ENCODE peak calls at places on chromosomes 16 and 17, in seven cellular contexts. One of them, this sample, is unnamed.

GRCh38 chr16:57530104-57530522 is 6.3 kb downstream of the CCDC102A start:
- DNase-seq in HuH-7.5: no peak
- DNase-seq in OCI-LY7: peak
- DNase-seq in HCT116: no peak
- DNase-seq in left ventricle myocardium inferior: peak
- DNase-seq in activated naive CD8-positive, alpha-beta T cell treated with anti-CD3 and anti-CD28 coated beads, Interleukin-2, amount 50 U/mL, for 24 hours: peak
- DNase-seq in activated CD4-positive, alpha-beta T cell treated with anti-CD3 and anti-CD28 coated beads, Interleukin-2, amount 50 U/mL, for 1 hour: peak
- DNase-seq in this sample: peak

GRCh38 chr16:56662357-56663354 is 4.9 kb downstream of the MT1F start:
- DNase-seq in HuH-7.5: no peak
- DNase-seq in OCI-LY7: no peak
- DNase-seq in HCT116: no peak
- DNase-seq in left ventricle myocardium inferior: no peak
- DNase-seq in activated naive CD8-positive, alpha-beta T cell treated with anti-CD3 and anti-CD28 coated beads, Interleukin-2, amount 50 U/mL, for 24 hours: peak
- DNase-seq in activated CD4-positive, alpha-beta T cell treated with anti-CD3 and anti-CD28 coated beads, Interleukin-2, amount 50 U/mL, for 1 hour: no peak
- DNase-seq in this sample: no peak

GRCh38 chr16:22948058-22948602 is 134.2 kb downstream of the HS3ST2 start:
- DNase-seq in HuH-7.5: no peak
- DNase-seq in OCI-LY7: no peak
- DNase-seq in HCT116: no peak
- DNase-seq in left ventricle myocardium inferior: no peak
- DNase-seq in activated naive CD8-positive, alpha-beta T cell treated with anti-CD3 and anti-CD28 coated beads, Interleukin-2, amount 50 U/mL, for 24 hours: no peak
- DNase-seq in activated CD4-positive, alpha-beta T cell treated with anti-CD3 and anti-CD28 coated beads, Interleukin-2, amount 50 U/mL, for 1 hour: no peak
- DNase-seq in this sample: no peak

GRCh38 chr17:62321451-62321850 is 58.9 kb upstream of the EFCAB3 start:
- DNase-seq in HuH-7.5: no peak
- DNase-seq in OCI-LY7: no peak
- DNase-seq in HCT116: no peak
- DNase-seq in left ventricle myocardium inferior: no peak
- DNase-seq in activated naive CD8-positive, alpha-beta T cell treated with anti-CD3 and anti-CD28 coated beads, Interleukin-2, amount 50 U/mL, for 24 hours: no peak
- DNase-seq in activated CD4-positive, alpha-beta T cell treated with anti-CD3 and anti-CD28 coated beads, Interleukin-2, amount 50 U/mL, for 1 hour: no peak
- DNase-seq in this sample: no peak

GRCh38 chr17:79946352-79947231 is 89.1 kb downstream of the TBC1D16 start:
- DNase-seq in HuH-7.5: no peak
- DNase-seq in OCI-LY7: no peak
- DNase-seq in HCT116: no peak
- DNase-seq in left ventricle myocardium inferior: peak
- DNase-seq in activated naive CD8-positive, alpha-beta T cell treated with anti-CD3 and anti-CD28 coated beads, Interleukin-2, amount 50 U/mL, for 24 hours: no peak
- DNase-seq in activated CD4-positive, alpha-beta T cell treated with anti-CD3 and anti-CD28 coated beads, Interleukin-2, amount 50 U/mL, for 1 hour: no peak
- DNase-seq in this sample: no peak

GRCh38 chr17:80935526-80935925 is 56.1 kb upstream of the CHMP6 start:
- DNase-seq in HuH-7.5: no peak
- DNase-seq in OCI-LY7: no peak
- DNase-seq in HCT116: no peak
- DNase-seq in left ventricle myocardium inferior: no peak
- DNase-seq in activated naive CD8-positive, alpha-beta T cell treated with anti-CD3 and anti-CD28 coated beads, Interleukin-2, amount 50 U/mL, for 24 hours: no peak
- DNase-seq in activated CD4-positive, alpha-beta T cell treated with anti-CD3 and anti-CD28 coated beads, Interleukin-2, amount 50 U/mL, for 1 hour: no peak
- DNase-seq in this sample: no peak

GRCh38 chr17:76714336-76714735 is 3.6 kb upstream of the MXRA7 start:
- DNase-seq in HuH-7.5: no peak
- DNase-seq in OCI-LY7: no peak
- DNase-seq in HCT116: no peak
- DNase-seq in left ventricle myocardium inferior: no peak
- DNase-seq in activated naive CD8-positive, alpha-beta T cell treated with anti-CD3 and anti-CD28 coated beads, Interleukin-2, amount 50 U/mL, for 24 hours: no peak
- DNase-seq in activated CD4-positive, alpha-beta T cell treated with anti-CD3 and anti-CD28 coated beads, Interleukin-2, amount 50 U/mL, for 1 hour: no peak
- DNase-seq in this sample: no peak

GRCh38 chr17:8781784-8782575 is 17.2 kb downstream of the MFSD6L start:
- DNase-seq in HuH-7.5: no peak
- DNase-seq in OCI-LY7: no peak
- DNase-seq in HCT116: no peak
- DNase-seq in left ventricle myocardium inferior: no peak
- DNase-seq in activated naive CD8-positive, alpha-beta T cell treated with anti-CD3 and anti-CD28 coated beads, Interleukin-2, amount 50 U/mL, for 24 hours: no peak
- DNase-seq in activated CD4-positive, alpha-beta T cell treated with anti-CD3 and anti-CD28 coated beads, Interleukin-2, amount 50 U/mL, for 1 hour: no peak
- DNase-seq in this sample: no peak

GRCh38 chr16:29806641-29807425 is 504 bp downstream of the MAZ start:
- DNase-seq in HuH-7.5: peak
- DNase-seq in OCI-LY7: peak
- DNase-seq in HCT116: no peak
- DNase-seq in left ventricle myocardium inferior: peak
- DNase-seq in activated naive CD8-positive, alpha-beta T cell treated with anti-CD3 and anti-CD28 coated beads, Interleukin-2, amount 50 U/mL, for 24 hours: peak
- DNase-seq in activated CD4-positive, alpha-beta T cell treated with anti-CD3 and anti-CD28 coated beads, Interleukin-2, amount 50 U/mL, for 1 hour: no peak
- DNase-seq in this sample: no peak

GRCh38 chr17:74552037-74552436 is 6.1 kb upstream of the CD300C start:
- DNase-seq in HuH-7.5: no peak
- DNase-seq in OCI-LY7: no peak
- DNase-seq in HCT116: no peak
- DNase-seq in left ventricle myocardium inferior: no peak
- DNase-seq in activated naive CD8-positive, alpha-beta T cell treated with anti-CD3 and anti-CD28 coated beads, Interleukin-2, amount 50 U/mL, for 24 hours: no peak
- DNase-seq in activated CD4-positive, alpha-beta T cell treated with anti-CD3 and anti-CD28 coated beads, Interleukin-2, amount 50 U/mL, for 1 hour: no peak
- DNase-seq in this sample: peak

GRCh38 chr16:19718624-19718965 is 524 bp downstream of the IQCK start:
- DNase-seq in HuH-7.5: no peak
- DNase-seq in OCI-LY7: peak
- DNase-seq in HCT116: no peak
- DNase-seq in left ventricle myocardium inferior: no peak
- DNase-seq in activated naive CD8-positive, alpha-beta T cell treated with anti-CD3 and anti-CD28 coated beads, Interleukin-2, amount 50 U/mL, for 24 hours: no peak
- DNase-seq in activated CD4-positive, alpha-beta T cell treated with anti-CD3 and anti-CD28 coated beads, Interleukin-2, amount 50 U/mL, for 1 hour: no peak
- DNase-seq in this sample: no peak

GRCh38 chr16:12744860-12745259 is 58.8 kb downstream of the CPPED1 start:
- DNase-seq in HuH-7.5: no peak
- DNase-seq in OCI-LY7: no peak
- DNase-seq in HCT116: no peak
- DNase-seq in left ventricle myocardium inferior: no peak
- DNase-seq in activated naive CD8-positive, alpha-beta T cell treated with anti-CD3 and anti-CD28 coated beads, Interleukin-2, amount 50 U/mL, for 24 hours: no peak
- DNase-seq in activated CD4-positive, alpha-beta T cell treated with anti-CD3 and anti-CD28 coated beads, Interleukin-2, amount 50 U/mL, for 1 hour: no peak
- DNase-seq in this sample: no peak

GRCh38 chr17:16314189-16314588 is 39.1 kb downstream of the CENPV start:
- DNase-seq in HuH-7.5: no peak
- DNase-seq in OCI-LY7: no peak
- DNase-seq in HCT116: no peak
- DNase-seq in left ventricle myocardium inferior: no peak
- DNase-seq in activated naive CD8-positive, alpha-beta T cell treated with anti-CD3 and anti-CD28 coated beads, Interleukin-2, amount 50 U/mL, for 24 hours: no peak
- DNase-seq in activated CD4-positive, alpha-beta T cell treated with anti-CD3 and anti-CD28 coated beads, Interleukin-2, amount 50 U/mL, for 1 hour: no peak
- DNase-seq in this sample: no peak

GRCh38 chr17:15914400-15915165 is 30.3 kb upstream of the ADORA2B start:
- DNase-seq in HuH-7.5: no peak
- DNase-seq in OCI-LY7: no peak
- DNase-seq in HCT116: no peak
- DNase-seq in left ventricle myocardium inferior: no peak
- DNase-seq in activated naive CD8-positive, alpha-beta T cell treated with anti-CD3 and anti-CD28 coated beads, Interleukin-2, amount 50 U/mL, for 24 hours: no peak
- DNase-seq in activated CD4-positive, alpha-beta T cell treated with anti-CD3 and anti-CD28 coated beads, Interleukin-2, amount 50 U/mL, for 1 hour: no peak
- DNase-seq in this sample: peak

GRCh38 chr16:19926449-19927390 is 42.1 kb upstream of the GPRC5B start:
- DNase-seq in HuH-7.5: no peak
- DNase-seq in OCI-LY7: no peak
- DNase-seq in HCT116: peak
- DNase-seq in left ventricle myocardium inferior: no peak
- DNase-seq in activated naive CD8-positive, alpha-beta T cell treated with anti-CD3 and anti-CD28 coated beads, Interleukin-2, amount 50 U/mL, for 24 hours: no peak
- DNase-seq in activated CD4-positive, alpha-beta T cell treated with anti-CD3 and anti-CD28 coated beads, Interleukin-2, amount 50 U/mL, for 1 hour: no peak
- DNase-seq in this sample: peak

GRCh38 chr16:73047221-73047535 is 750 bp downstream of the ZFHX3 start:
- DNase-seq in HuH-7.5: no peak
- DNase-seq in OCI-LY7: no peak
- DNase-seq in HCT116: no peak
- DNase-seq in left ventricle myocardium inferior: no peak
- DNase-seq in activated naive CD8-positive, alpha-beta T cell treated with anti-CD3 and anti-CD28 coated beads, Interleukin-2, amount 50 U/mL, for 24 hours: no peak
- DNase-seq in activated CD4-positive, alpha-beta T cell treated with anti-CD3 and anti-CD28 coated beads, Interleukin-2, amount 50 U/mL, for 1 hour: no peak
- DNase-seq in this sample: no peak